ENCODE peak calls at places on chromosome 20, in nine cellular contexts. K is stimulated activated CD8-positive, alpha-beta memory T cell treated with anti-CD3 and anti-CD28 coated beads, Interleukin-7, amount 100 ng/mL, for 4 hours; R is NAMALWA; Y is anterior cingulate cortex; I is G401; V is spleen; F is astrocyte; T is psoas muscle; H is mesothelial cell of epicardium. W is an unnamed sample.
A peak's percentile ranks its signal among the peaks of the same experiment; 100 is the strongest.

GRCh38 chr20:43430265-43430664 is 27.4 kb upstream of the SRSF6 start:
- DNase-seq in V (no peak), T (no peak), F (no peak), I (no peak), R (no peak), Y (no peak), K (no peak), H (no peak), W (no peak)

GRCh38 chr20:23666189-23666588 is 22.6 kb downstream of the CST4 start:
- DNase-seq in I (no peak), F (no peak), Y (no peak), H (no peak), K (no peak), T (no peak), V (no peak), R (no peak), W (no peak)

GRCh38 chr20:44407402-44408184 is 52.1 kb downstream of the HNF4A start:
- DNase-seq in I (no peak), F (peak; percentile 97), V (peak; percentile 37), T (no peak), H (no peak), K (no peak), Y (no peak), R (no peak), W (no peak)

GRCh38 chr20:56414842-56415765 is 3.0 kb downstream of the CASS4 start:
- DNase-seq in V (no peak), F (peak; percentile 85), I (no peak), Y (no peak), R (no peak), T (no peak), K (peak; percentile 75), H (no peak), W (no peak)

GRCh38 chr20:4227085-4227821 is 211.9 kb upstream of the RNF24 start:
- DNase-seq in F (peak; percentile 66), Y (no peak), H (no peak), R (peak; percentile 35), I (no peak), T (no peak), K (no peak), V (no peak), W (no peak)

GRCh38 chr20:21515300-21516179 is 1.7 kb upstream of the NKX2-2 start:
- DNase-seq in R (no peak), T (no peak), V (no peak), Y (no peak), K (no peak), H (no peak), F (no peak), I (peak; percentile 32), W (no peak)

GRCh38 chr20:50467618-50468373 is 42.4 kb upstream of the PTPN1 start:
- DNase-seq in R (peak; percentile 81), Y (no peak), I (peak; percentile 40), T (no peak), V (no peak), F (peak; percentile 29), H (no peak), K (no peak), W (peak; percentile 51)

GRCh38 chr20:24610341-24611115 is 141.1 kb downstream of the SYNDIG1 start:
- DNase-seq in T (no peak), H (no peak), F (peak; percentile 41), V (no peak), R (no peak), K (no peak), I (no peak), Y (no peak), W (no peak)

GRCh38 chr20:5044075-5044620 is 42.8 kb upstream of the SLC23A2 start:
- DNase-seq in K (no peak), I (no peak), F (no peak), T (no peak), Y (no peak), H (no peak), V (no peak), R (no peak), W (no peak)

GRCh38 chr20:38241201-38241600 is 19.3 kb downstream of the KIAA1755 start:
- DNase-seq in H (no peak), F (no peak), T (no peak), I (no peak), K (no peak), Y (no peak), V (peak; percentile 4), R (no peak), W (no peak)

GRCh38 chr20:32302507-32302872 is 25.0 kb downstream of the KIF3B start:
- DNase-seq in R (no peak), K (no peak), Y (no peak), F (no peak), H (no peak), V (peak; percentile 14), T (no peak), I (no peak), W (no peak)

GRCh38 chr20:41509801-41510200 is 108.4 kb downstream of the CHD6 start:
- DNase-seq in H (no peak), V (no peak), Y (no peak), T (peak; percentile 81), K (no peak), R (no peak), I (peak; percentile 71), F (peak; percentile 16), W (no peak)

GRCh38 chr20:48681201-48681881 is 146.5 kb downstream of the PREX1 start:
- DNase-seq in F (peak; percentile 35), R (no peak), K (no peak), Y (no peak), T (no peak), V (peak; percentile 28), H (no peak), I (no peak), W (no peak)

GRCh38 chr20:14553774-14554524 is 216.5 kb upstream of the FLRT3 start:
- DNase-seq in V (no peak), T (no peak), F (peak; percentile 14), R (no peak), K (no peak), I (no peak), Y (no peak), H (no peak), W (no peak)

GRCh38 chr20:15378151-15378550 is 1040.7 kb upstream of the FLRT3 start:
- DNase-seq in H (no peak), V (no peak), F (no peak), I (no peak), Y (no peak), K (no peak), R (no peak), T (no peak), W (no peak)

GRCh38 chr20:51628533-51629398 is 86.2 kb upstream of the NFATC2 start:
- DNase-seq in H (no peak), T (no peak), I (no peak), K (no peak), R (no peak), F (peak; percentile 90), Y (no peak), V (no peak), W (no peak)

GRCh38 chr20:5973971-5974370 is 23.5 kb downstream of the MCM8 start:
- DNase-seq in H (no peak), K (no peak), F (no peak), T (no peak), V (no peak), Y (no peak), R (no peak), I (no peak), W (no peak)

GRCh38 chr20:61731363-61732181 is 334.1 kb downstream of the TAF4 start:
- DNase-seq in F (peak; percentile 65), T (peak; percentile 39), H (no peak), K (no peak), Y (no peak), V (peak; percentile 57), R (no peak), I (no peak), W (no peak)

GRCh38 chr20:36153754-36154695 is 515 bp upstream of the EPB41L1 start:
- DNase-seq in K (peak; percentile 11), H (peak; percentile 69), V (peak; percentile 87), F (peak; percentile 51), Y (peak; percentile 90), I (peak; percentile 67), R (no peak), T (peak; percentile 86), W (peak; percentile 63)

GRCh38 chr20:20820780-20821495 is 108.5 kb upstream of the RALGAPA2 start:
- DNase-seq in Y (no peak), F (no peak), R (no peak), T (no peak), K (no peak), V (no peak), H (no peak), I (no peak), W (no peak)

GRCh38 chr20:38447931-38448675 is 13.0 kb upstream of the SNHG17 start:
- DNase-seq in R (peak; percentile 70), V (peak; percentile 59), Y (no peak), H (no peak), K (no peak), T (no peak), F (no peak), I (no peak), W (no peak)

GRCh38 chr20:8721098-8721497 is 347.8 kb upstream of the PLCB4 start:
- DNase-seq in F (peak; percentile 33), K (no peak), H (no peak), T (no peak), V (no peak), R (peak; percentile 71), I (peak; percentile 79), Y (no peak), W (peak; percentile 55)

GRCh38 chr20:5364997-5365597 is 48.3 kb upstream of the PROKR2 start:
- DNase-seq in R (no peak), T (no peak), F (peak; percentile 3), I (no peak), V (no peak), K (no peak), Y (no peak), H (no peak), W (no peak)

GRCh38 chr20:42027746-42028268 is 409.6 kb upstream of the CHD6 start:
- DNase-seq in H (no peak), T (no peak), K (no peak), R (no peak), I (no peak), Y (no peak), V (no peak), F (no peak), W (no peak)

GRCh38 chr20:35049776-35050352 is 42.7 kb downstream of the TRPC4AP start:
- DNase-seq in K (no peak), Y (no peak), H (no peak), R (no peak), I (no peak), T (no peak), F (peak; percentile 32), V (no peak), W (no peak)

GRCh38 chr20:25461766-25462165 is 54.3 kb downstream of the GINS1 start:
- DNase-seq in R (no peak), H (no peak), Y (no peak), K (no peak), V (peak; percentile 44), F (no peak), T (no peak), I (no peak), W (no peak)

GRCh38 chr20:47857142-47857993 is 72.1 kb upstream of the SULF2 start:
- DNase-seq in V (no peak), K (no peak), Y (no peak), H (no peak), R (no peak), T (no peak), I (no peak), F (peak; percentile 84), W (no peak)

GRCh38 chr20:47761478-47762047 is 23.7 kb downstream of the SULF2 start:
- DNase-seq in V (no peak), R (no peak), F (no peak), Y (no peak), T (no peak), K (no peak), H (no peak), I (no peak), W (no peak)

GRCh38 chr20:61117725-61118124 is 134.3 kb upstream of the CDH4 start:
- DNase-seq in I (no peak), F (peak; percentile 68), Y (no peak), K (no peak), R (no peak), H (no peak), T (no peak), V (no peak), W (no peak)

GRCh38 chr20:2244993-2245392 is 50.8 kb upstream of the TGM3 start:
- DNase-seq in I (no peak), R (no peak), K (no peak), Y (no peak), V (no peak), H (no peak), F (no peak), T (no peak), W (peak; percentile 41)

GRCh38 chr20:37519508-37520416 is 1.3 kb upstream of the NNAT start:
- DNase-seq in V (no peak), Y (no peak), K (no peak), F (no peak), H (no peak), I (peak; percentile 17), T (peak; percentile 62), R (peak; percentile 28), W (peak; percentile 19)